ENCODE peak calls at places on chromosome 1, in five cellular contexts. Q is retinal pigment epithelial cell; Z is SK-N-SH; K is CD8-positive, alpha-beta T cell; C is IMR-90. R is an unnamed sample.

GRCh38 chr1:198232940-198233675 is 76.3 kb downstream of the NEK7 start:
- DNase-seq in Q (no peak), Z (no peak), K (no peak), C (no peak), R (no peak)

GRCh38 chr1:221517961-221518360 is 223.9 kb downstream of the DUSP10 start:
- DNase-seq in Q (no peak), Z (no peak), K (no peak), C (no peak), R (no peak)

GRCh38 chr1:35253941-35254340 is 14.6 kb upstream of the ZMYM4 start:
- DNase-seq in Q (no peak), Z (no peak), K (no peak), C (no peak), R (no peak)

GRCh38 chr1:53368314-53369033 is 40.6 kb upstream of the LRP8 start:
- DNase-seq in Q (no peak), Z (peak; percentile 79), K (no peak), C (no peak), R (no peak)

GRCh38 chr1:184633785-184634184 is 120.9 kb downstream of the EDEM3 start:
- DNase-seq in Q (no peak), Z (no peak), K (no peak), C (no peak), R (no peak)

GRCh38 chr1:228988655-228989054 is 253.4 kb downstream of the RHOU start:
- DNase-seq in Q (no peak), Z (no peak), K (no peak), C (no peak), R (no peak)

GRCh38 chr1:95742591-95743089 is 508.6 kb downstream of the RWDD3 start:
- DNase-seq in Q (peak; percentile 95), Z (no peak), K (no peak), C (peak; percentile 66), R (no peak)

GRCh38 chr1:198267921-198268320 is 111.1 kb downstream of the NEK7 start:
- DNase-seq in Q (peak; percentile 54), Z (no peak), K (no peak), C (peak; percentile 86), R (peak; percentile 50)

GRCh38 chr1:203178083-203178482 is 2.5 kb upstream of the MYBPH start:
- DNase-seq in Q (no peak), Z (no peak), K (no peak), C (peak; percentile 20), R (peak; percentile 28)

GRCh38 chr1:34806396-34806795 is 13.6 kb downstream of the GJA4 start:
- DNase-seq in Q (no peak), Z (no peak), K (no peak), C (peak; percentile 50), R (peak; percentile 64)

GRCh38 chr1:92711473-92712165 is 73.3 kb downstream of the EVI5 start:
- DNase-seq in Q (peak; percentile 13), Z (no peak), K (no peak), C (no peak), R (no peak)

GRCh38 chr1:180722586-180722985 is 90.8 kb downstream of the XPR1 start:
- DNase-seq in Q (no peak), Z (no peak), K (no peak), C (no peak), R (no peak)

GRCh38 chr1:64597151-64597550 is 127.2 kb downstream of the CACHD1 start:
- DNase-seq in Q (no peak), Z (no peak), K (no peak), C (no peak), R (no peak)

GRCh38 chr1:20370628-20371200 is 80.0 kb downstream of the VWA5B1 start:
- DNase-seq in Q (no peak), Z (peak; percentile 86), K (no peak), C (no peak), R (no peak)

GRCh38 chr1:225974454-225974853 is 24.7 kb downstream of the SDE2 start:
- DNase-seq in Q (no peak), Z (no peak), K (no peak), C (no peak), R (no peak)

GRCh38 chr1:225977937-225978748 is 21.0 kb downstream of the SDE2 start:
- DNase-seq in Q (no peak), Z (no peak), K (no peak), C (no peak), R (no peak)

GRCh38 chr1:225972344-225973152 is 26.6 kb downstream of the SDE2 start:
- DNase-seq in Q (no peak), Z (no peak), K (no peak), C (no peak), R (no peak)

DNA sequence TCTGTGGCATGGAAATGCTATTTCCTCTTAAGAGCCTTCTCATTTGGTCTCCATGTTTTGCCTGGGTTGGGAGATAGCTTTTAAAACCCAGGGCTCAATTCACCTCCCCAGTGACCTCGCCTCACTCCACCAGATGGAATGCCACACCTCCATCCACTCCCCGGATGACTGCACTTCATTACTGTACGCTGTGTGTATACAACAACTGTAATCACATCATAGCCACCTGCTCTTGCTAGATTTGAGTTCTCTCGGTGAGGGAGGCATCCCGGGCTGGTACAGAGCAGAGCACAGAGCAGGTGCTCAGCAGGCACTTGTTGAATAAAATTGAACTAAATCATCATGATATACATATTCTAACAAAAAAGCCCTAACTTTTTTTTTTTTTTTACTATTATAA is 26.0 kb downstream of the SDE2 start:
- DNase-seq in Q (peak; percentile 23), Z (no peak), K (no peak), C (no peak), R (no peak)
- TF ChIP-seq CTCF in Q (no peak), Z (no peak), K (no peak), C (no peak), R (no peak)

DNA sequence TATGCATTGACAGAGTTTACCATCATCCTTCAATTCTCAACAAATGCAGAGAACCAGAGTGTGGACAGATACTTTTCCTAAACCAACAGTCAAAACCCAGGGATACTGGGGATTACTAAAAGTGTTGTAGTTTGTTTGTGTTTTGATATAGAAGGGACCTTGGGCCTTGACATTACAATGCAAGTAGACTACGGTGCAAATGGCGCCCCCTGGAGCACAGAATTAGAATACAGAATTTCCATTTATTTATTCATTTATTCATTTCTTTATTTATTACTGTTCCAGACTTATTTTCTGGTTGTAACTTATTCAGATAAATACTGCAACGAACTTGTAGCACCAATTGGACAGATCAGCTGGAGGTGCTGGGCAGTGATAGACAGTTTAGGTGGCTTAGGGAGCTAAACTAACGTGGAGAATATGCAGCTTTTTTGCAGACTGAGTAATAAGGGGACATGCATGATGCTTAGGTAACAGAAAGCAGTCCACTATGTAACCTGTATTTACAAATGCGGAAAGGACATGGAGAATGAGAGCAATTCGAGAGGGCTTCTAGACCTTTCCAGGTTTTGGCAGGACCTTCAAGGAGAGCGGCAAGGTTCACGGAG is 42.6 kb downstream of the KIRREL1 start:
- DNase-seq in Q (no peak), Z (peak; percentile 15), K (no peak), C (peak; percentile 68), R (peak; percentile 39)
- TF ChIP-seq CTCF in Q (peak; percentile 71), Z (peak; percentile 89), K (peak; percentile 50), C (peak; percentile 80), R (peak; percentile 97)

GRCh38 chr1:166730299-166730888 is 108.9 kb upstream of the POGK start:
- DNase-seq in Q (peak; percentile 49), Z (no peak), K (no peak), C (no peak), R (peak; percentile 21)
- TF ChIP-seq CTCF in Q (peak; percentile 29), Z (no peak), K (no peak), C (no peak), R (no peak)

GRCh38 chr1:58180537-58180936 is 366.0 kb downstream of the OMA1 start:
- DNase-seq in Q (no peak), Z (no peak), K (no peak), C (no peak), R (no peak)
- TF ChIP-seq CTCF in Q (no peak), Z (no peak), K (no peak), C (no peak), R (no peak)

DNA sequence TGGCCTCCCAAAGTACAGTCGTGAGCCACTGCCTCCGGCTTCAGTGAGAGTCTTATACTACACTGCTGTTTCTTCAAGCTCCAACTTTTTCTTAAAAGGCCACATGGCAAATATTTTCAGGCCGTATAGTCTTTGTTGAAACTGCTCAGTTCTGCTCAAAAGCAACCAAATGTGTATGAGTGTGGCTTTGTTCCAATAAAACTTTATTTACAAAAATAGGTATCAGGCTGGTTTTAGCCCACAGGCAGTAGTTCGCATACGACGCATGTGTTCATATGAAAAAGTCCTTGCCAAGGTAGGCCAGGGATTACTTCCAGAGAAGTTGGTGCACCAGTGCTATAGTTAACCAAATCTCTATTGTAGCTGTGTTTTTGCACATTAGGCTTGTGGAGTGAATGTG is 6.2 kb downstream of the PLEKHM2 start:
- DNase-seq in Q (no peak), Z (no peak), K (no peak), C (no peak), R (no peak)
- TF ChIP-seq CTCF in Q (no peak), Z (no peak), K (no peak), C (no peak), R (no peak)

GRCh38 chr1:43921022-43921421 is 12.6 kb upstream of the ARTN start:
- DNase-seq in Q (no peak), Z (no peak), K (no peak), C (no peak), R (no peak)
- TF ChIP-seq CTCF in Q (no peak), Z (no peak), K (no peak), C (no peak), R (no peak)

DNA sequence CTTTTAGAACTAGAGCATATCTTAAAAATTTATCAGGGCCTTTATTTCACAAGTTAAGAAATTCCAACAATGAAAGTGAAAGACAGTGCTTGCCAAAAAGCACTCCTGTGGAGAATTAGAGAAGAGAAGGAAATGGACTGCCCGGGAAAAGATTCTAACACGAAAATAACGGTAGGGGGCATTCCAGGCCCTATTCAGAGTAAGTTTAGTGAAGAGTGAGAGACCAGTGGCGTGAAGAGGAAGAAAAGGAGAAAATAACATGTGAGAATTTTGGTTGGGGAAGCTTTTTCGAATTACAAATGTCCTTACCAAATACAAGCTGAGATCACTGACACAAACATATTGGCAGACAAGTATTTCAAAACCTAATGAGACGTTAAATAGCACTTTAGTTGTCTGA is 38.4 kb upstream of the RBM34 start:
- DNase-seq in Q (no peak), Z (peak; percentile 23), K (no peak), C (peak; percentile 33), R (peak; percentile 7)
- TF ChIP-seq CTCF in Q (peak; percentile 55), Z (peak; percentile 45), K (no peak), C (peak; percentile 38), R (peak; percentile 38)

GRCh38 chr1:22210176-22210575 is 67.3 kb upstream of the WNT4 start:
- DNase-seq in Q (no peak), Z (no peak), K (no peak), C (no peak), R (no peak)

GRCh38 chr1:22208973-22209378 is 66.1 kb upstream of the WNT4 start:
- DNase-seq in Q (no peak), Z (no peak), K (no peak), C (no peak), R (no peak)

GRCh38 chr1:22207605-22208264 is 64.8 kb upstream of the WNT4 start:
- DNase-seq in Q (peak; percentile 36), Z (peak; percentile 50), K (no peak), C (no peak), R (no peak)

GRCh38 chr1:22206551-22207125 is 63.7 kb upstream of the WNT4 start:
- DNase-seq in Q (no peak), Z (no peak), K (no peak), C (no peak), R (no peak)

GRCh38 chr1:22208265-22208972 is 65.5 kb upstream of the WNT4 start:
- DNase-seq in Q (no peak), Z (peak; percentile 59), K (no peak), C (no peak), R (no peak)
- TF ChIP-seq CTCF in Q (peak; percentile 51), Z (no peak), K (no peak), C (no peak), R (peak; percentile 33)